ENCODE peak calls at places on chromosomes 3 and 15, in eight cellular contexts. M is GM04504; B is stimulated activated CD8-positive, alpha-beta memory T cell treated with anti-CD3 and anti-CD28 coated beads, Interleukin-4, amount 100 ng/mL, for 4 hours; Y is DMS153; H is neural crest cell; V is amygdala; N is left ventricle myocardium superior; A is BJ. E is an unnamed sample.

GRCh38 chr3:177196473-177197040 is 725 bp downstream of the TBL1XR1 start:
- DNase-seq in M (no peak), B (no peak), Y (no peak), H (peak; percentile 33), V (peak; percentile 36), N (no peak), A (no peak), E (peak; percentile 74)

GRCh38 chr3:194396897-194397756 is 1.9 kb downstream of the GP5 start:
- DNase-seq in M (no peak), B (no peak), Y (peak; percentile 70), H (no peak), V (no peak), N (no peak), A (no peak), E (no peak)

GRCh38 chr15:76176487-76177085 is 116.8 kb downstream of the TMEM266 start:
- DNase-seq in M (no peak), B (no peak), Y (no peak), H (no peak), V (no peak), N (no peak), A (no peak), E (no peak)

GRCh38 chr3:42057561-42058211 is 33.5 kb upstream of the TRAK1 start:
- DNase-seq in M (no peak), B (no peak), Y (no peak), H (no peak), V (no peak), N (no peak), A (no peak), E (no peak)

GRCh38 chr3:179279294-179279693 is 28.4 kb upstream of the KCNMB3 start:
- DNase-seq in M (no peak), B (no peak), Y (no peak), H (no peak), V (no peak), N (no peak), A (no peak), E (no peak)

GRCh38 chr3:149273096-149273751 is 51.6 kb upstream of the CP start:
- DNase-seq in M (peak; percentile 71), B (no peak), Y (peak; percentile 78), H (peak; percentile 29), V (no peak), N (no peak), A (peak; percentile 19), E (no peak)

GRCh38 chr15:25682349-25682748 is 180.8 kb downstream of the ATP10A start:
- DNase-seq in M (no peak), B (no peak), Y (no peak), H (no peak), V (no peak), N (peak; percentile 76), A (no peak), E (peak; percentile 84)

GRCh38 chr15:90264649-90265048 is 823 bp upstream of the NGRN start:
- DNase-seq in M (no peak), B (no peak), Y (no peak), H (no peak), V (no peak), N (no peak), A (no peak), E (no peak)

GRCh38 chr3:139629033-139629432 is 48.7 kb downstream of the NMNAT3 start:
- DNase-seq in M (no peak), B (no peak), Y (no peak), H (no peak), V (no peak), N (no peak), A (no peak), E (no peak)

GRCh38 chr3:10968390-10968789 is 24.2 kb upstream of the SLC6A1 start:
- DNase-seq in M (no peak), B (no peak), Y (no peak), H (no peak), V (peak; percentile 50), N (no peak), A (no peak), E (no peak)

GRCh38 chr3:33134026-33134625 is 20.3 kb downstream of the CRTAP start:
- DNase-seq in M (no peak), B (no peak), Y (no peak), H (no peak), V (no peak), N (no peak), A (no peak), E (no peak)

GRCh38 chr3:157499342-157499963 is 3.8 kb downstream of the VEPH1 start:
- DNase-seq in M (no peak), B (no peak), Y (no peak), H (peak; percentile 16), V (no peak), N (peak; percentile 28), A (no peak), E (no peak)

GRCh38 chr3:62229908-62230307 is 143.4 kb downstream of the FEZF2 start:
- DNase-seq in M (no peak), B (no peak), Y (no peak), H (no peak), V (no peak), N (no peak), A (no peak), E (no peak)

GRCh38 chr3:9028134-9028533 is 64.9 kb upstream of the RAD18 start:
- DNase-seq in M (peak; percentile 45), B (no peak), Y (no peak), H (no peak), V (peak; percentile 60), N (peak; percentile 96), A (no peak), E (peak; percentile 83)

GRCh38 chr3:31779514-31779913 is 201.5 kb downstream of the OSBPL10 start:
- DNase-seq in M (no peak), B (no peak), Y (no peak), H (no peak), V (no peak), N (no peak), A (no peak), E (no peak)

GRCh38 chr3:21599890-21600289 is 151.1 kb downstream of the ZNF385D start:
- DNase-seq in M (no peak), B (no peak), Y (no peak), H (no peak), V (no peak), N (no peak), A (no peak), E (no peak)

GRCh38 chr3:39428745-39429201 is 22.3 kb downstream of the RPSA start:
- DNase-seq in M (no peak), B (no peak), Y (peak; percentile 31), H (no peak), V (no peak), N (peak; percentile 40), A (no peak), E (no peak)

GRCh38 chr15:64247906-64248541 is 85.2 kb upstream of the PPIB start:
- DNase-seq in M (peak; percentile 87), B (no peak), Y (peak; percentile 72), H (no peak), V (peak; percentile 7), N (no peak), A (peak; percentile 85), E (no peak)

E was measured in coronary artery.